ENCODE peak calls at places on chromosome 17, in five cellular contexts. L is HCT116, Z is GM23248, E is GM23338, D is hepatocyte. U is an unnamed sample.

GRCh38 chr17:69552986-69553667 is 138.6 kb downstream of the MAP2K6 start:
- DNase-seq in L (no peak), Z (no peak), E (no peak), D (no peak), U (no peak)

GRCh38 chr17:67959510-67959909 is 36.8 kb downstream of the C17orf58 start:
- DNase-seq in L (no peak), Z (no peak), E (peak), D (peak), U (no peak)

GRCh38 chr17:79930077-79930785 is 91.0 kb upstream of the CBX4 start:
- DNase-seq in L (no peak), Z (peak), E (peak), D (no peak), U (no peak)

GRCh38 chr17:50955667-50956120 is 89.5 kb upstream of the TOB1 start:
- DNase-seq in L (no peak), Z (no peak), E (no peak), D (no peak), U (no peak)

GRCh38 chr17:57911834-57912673 is 43.2 kb downstream of the CUEDC1 start:
- DNase-seq in L (peak), Z (peak), E (peak), D (no peak), U (peak)

GRCh38 chr17:1779571-1780074 is 17.8 kb downstream of the SERPINF1 start:
- DNase-seq in L (no peak), Z (peak), E (no peak), D (peak), U (peak)

GRCh38 chr17:1899403-1900000 is 69.7 kb downstream of the RPA1 start:
- DNase-seq in L (no peak), Z (peak), E (no peak), D (no peak), U (peak)

GRCh38 chr17:4004517-4005295 is 40.5 kb upstream of the ATP2A3 start:
- DNase-seq in L (peak), Z (peak), E (peak), D (peak), U (peak)

GRCh38 chr17:31428111-31428510 is 36.6 kb downstream of the RAB11FIP4 start:
- DNase-seq in L (no peak), Z (no peak), E (no peak), D (no peak), U (no peak)

GRCh38 chr17:64411999-64412771 is 21.5 kb upstream of the PECAM1 start:
- DNase-seq in L (no peak), Z (peak), E (peak), D (peak), U (no peak)

GRCh38 chr17:63421681-63422645 is 24.1 kb downstream of the CYB561 start:
- DNase-seq in L (no peak), Z (no peak), E (no peak), D (no peak), U (no peak)

GRCh38 chr17:31677036-31677435 is 182.0 kb downstream of the COPRS start:
- DNase-seq in L (no peak), Z (no peak), E (no peak), D (no peak), U (no peak)

GRCh38 chr17:11296994-11297393 is 56.0 kb downstream of the SHISA6 start:
- DNase-seq in L (no peak), Z (no peak), E (no peak), D (peak), U (peak)

GRCh38 chr17:4504188-4504587 is 5.5 kb downstream of the SPNS2 start:
- DNase-seq in L (no peak), Z (no peak), E (no peak), D (no peak), U (peak)

GRCh38 chr17:36198831-36199465 is 2.4 kb upstream of the CCL3L1 start:
- DNase-seq in L (no peak), Z (no peak), E (no peak), D (peak), U (no peak)

GRCh38 chr17:34312080-34312479 is 7.2 kb upstream of the CCL8 start:
- DNase-seq in L (no peak), Z (peak), E (no peak), D (no peak), U (no peak)

GRCh38 chr17:8785547-8786412 is 13.4 kb downstream of the MFSD6L start:
- DNase-seq in L (peak), Z (peak), E (peak), D (peak), U (peak)

GRCh38 chr17:61534414-61534813 is 56.6 kb downstream of the NACA2 start:
- DNase-seq in L (no peak), Z (no peak), E (no peak), D (no peak), U (no peak)

GRCh38 chr17:80212962-80213650 is 7.0 kb downstream of the SGSH start:
- DNase-seq in L (no peak), Z (no peak), E (no peak), D (no peak), U (no peak)

GRCh38 chr17:216625-217024 is 35.2 kb upstream of the DOC2B start:
- DNase-seq in L (no peak), Z (no peak), E (no peak), D (no peak), U (no peak)

GRCh38 chr17:41329279-41329925 is 13.9 kb upstream of the KRTAP17-1 start:
- DNase-seq in L (peak), Z (peak), E (peak), D (peak), U (peak)

GRCh38 chr17:64385187-64386083 is 5.2 kb downstream of the PECAM1 start:
- DNase-seq in L (peak), Z (peak), E (no peak), D (peak), U (peak)

GRCh38 chr17:77857613-77858012 is 100.9 kb upstream of the TNRC6C start:
- DNase-seq in L (no peak), Z (no peak), E (no peak), D (peak), U (no peak)

GRCh38 chr17:34341916-34342315 is 14.4 kb upstream of the CCL13 start:
- DNase-seq in L (no peak), Z (no peak), E (no peak), D (no peak), U (no peak)

GRCh38 chr17:39538875-39539274 is 68.8 kb downstream of the NEUROD2 start:
- DNase-seq in L (no peak), Z (no peak), E (no peak), D (no peak), U (peak)

GRCh38 chr17:66426397-66427033 is 124.1 kb downstream of the PRKCA start:
- DNase-seq in L (peak), Z (peak), E (peak), D (no peak), U (peak)

GRCh38 chr17:64774888-64775600 is 112.9 kb upstream of the SMURF2 start:
- DNase-seq in L (no peak), Z (no peak), E (no peak), D (no peak), U (no peak)

GRCh38 chr17:57045868-57046671 is 39.0 kb upstream of the AKAP1 start:
- DNase-seq in L (no peak), Z (peak), E (peak), D (no peak), U (no peak)

GRCh38 chr17:76868669-76869208 is 535 bp downstream of the MGAT5B start:
- DNase-seq in L (no peak), Z (peak), E (peak), D (peak), U (peak)

GRCh38 chr17:70313450-70313849 is 144.1 kb downstream of the KCNJ2 start:
- DNase-seq in L (no peak), Z (peak), E (no peak), D (no peak), U (peak)

GRCh38 chr17:14575349-14575966 is 274.6 kb downstream of the HS3ST3B1 start:
- DNase-seq in L (no peak), Z (peak), E (no peak), D (peak), U (no peak)

GRCh38 chr17:27958708-27959381 is 65.7 kb upstream of the LYRM9 start:
- DNase-seq in L (no peak), Z (no peak), E (peak), D (no peak), U (no peak)

GRCh38 chr17:63483655-63484575 is 7.1 kb downstream of the ACE start:
- DNase-seq in L (no peak), Z (no peak), E (no peak), D (no peak), U (no peak)

GRCh38 chr17:50779747-50780363 is 12.5 kb upstream of the ANKRD40CL start:
- DNase-seq in L (no peak), Z (no peak), E (no peak), D (no peak), U (no peak)

GRCh38 chr17:6163632-6164319 is 93.6 kb downstream of the WSCD1 start:
- DNase-seq in L (no peak), Z (no peak), E (no peak), D (peak), U (peak)

GRCh38 chr17:38920374-38921291 is 4.8 kb upstream of the LASP1NB start:
- DNase-seq in L (no peak), Z (no peak), E (no peak), D (no peak), U (no peak)

GRCh38 chr17:34503804-34504203 is 75.6 kb upstream of the TMEM132E start:
- DNase-seq in L (no peak), Z (no peak), E (no peak), D (peak), U (no peak)

GRCh38 chr17:46003907-46004748 is 5.1 kb downstream of the STH start:
- DNase-seq in L (no peak), Z (peak), E (no peak), D (peak), U (peak)

DNA sequence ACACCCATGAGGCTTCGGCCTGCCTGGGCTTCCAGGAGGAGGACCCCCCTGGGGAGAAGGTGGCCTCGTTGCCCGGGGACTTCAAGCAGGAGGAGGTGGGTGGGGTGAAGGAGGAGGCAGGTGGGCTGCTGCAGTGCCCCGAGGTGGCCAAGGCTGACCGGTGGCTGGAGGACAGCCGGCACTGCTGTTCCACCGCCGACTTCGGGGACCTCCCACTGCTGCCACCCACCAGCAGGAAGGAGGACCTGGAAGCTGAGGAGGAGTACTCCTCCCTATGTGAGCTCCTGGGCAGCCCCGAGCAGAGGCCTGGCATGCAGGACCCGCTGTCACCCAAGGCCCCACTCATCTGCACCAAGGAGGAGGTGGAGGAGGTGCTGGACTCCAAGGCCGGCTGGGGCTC is 41.5 kb downstream of the SREBF1 start:
- DNase-seq in L (no peak), Z (no peak), E (no peak), D (no peak), U (no peak)
- TF ChIP-seq EZH2phosphoT487 in L (no peak), Z (no peak), E (no peak), D (no peak), U (no peak)

DNA sequence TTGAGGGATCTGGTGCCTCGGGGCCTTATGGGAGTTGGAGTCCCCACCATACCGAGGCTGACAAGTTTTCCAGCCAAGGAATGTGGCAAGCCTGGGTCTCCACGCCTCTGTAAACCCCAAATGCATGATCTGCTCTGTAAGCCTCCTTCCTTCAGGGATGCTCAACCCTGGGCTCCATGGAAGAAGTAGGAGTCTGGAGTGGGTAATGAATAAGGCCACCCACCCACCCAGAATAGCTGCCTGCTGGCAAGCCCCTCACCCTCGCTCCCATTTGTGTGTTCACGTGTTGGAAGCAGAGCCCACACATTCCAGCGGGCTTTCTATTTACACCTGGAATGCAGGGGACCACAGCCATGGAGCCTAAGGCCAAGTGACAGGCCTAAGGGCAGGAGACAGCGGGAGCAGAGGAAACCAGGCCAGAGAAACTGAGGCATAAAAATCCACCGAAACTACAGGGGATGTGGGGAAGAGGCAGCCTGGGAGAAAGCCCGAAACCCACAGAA is 4.4 kb downstream of the DLG4 start:
- DNase-seq in L (no peak), Z (no peak), E (peak), D (no peak), U (peak)
- H3K4me3 ChIP-seq in L (no peak), Z (peak), E (peak), D (no peak), U (peak)

DNA sequence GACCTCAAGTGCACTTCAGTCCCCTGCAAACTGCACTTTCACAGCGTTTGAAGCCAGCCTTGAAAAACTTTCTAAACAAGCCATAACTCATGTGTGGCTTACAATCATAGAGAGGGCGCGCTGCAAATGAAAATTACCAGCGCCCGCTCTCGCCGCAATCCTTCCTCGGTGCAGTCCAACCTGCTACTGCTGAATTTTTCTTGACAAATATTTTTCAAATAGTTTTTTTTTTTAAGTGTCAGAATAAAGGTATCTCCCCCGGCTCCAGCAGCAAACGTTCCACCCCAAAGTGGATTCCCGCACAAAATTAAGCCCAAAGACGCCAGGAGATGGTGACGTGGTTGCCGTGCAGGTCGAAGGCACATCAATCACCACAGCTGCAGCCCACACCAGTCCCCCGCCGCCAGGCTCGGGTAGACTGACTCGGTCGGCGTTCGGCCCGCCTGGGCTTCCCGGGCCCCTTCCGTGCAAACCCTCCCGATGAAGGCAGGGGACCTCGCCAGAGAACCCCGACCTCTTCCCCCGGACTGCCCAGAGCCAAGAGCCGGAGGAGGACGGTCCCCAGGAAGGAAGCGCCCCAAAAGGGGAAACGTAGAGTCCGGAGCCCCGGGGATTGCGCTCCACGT is 626 bp downstream of the GRB2 start:
- DNase-seq in L (no peak), Z (peak), E (peak), D (peak), U (peak)
- TF ChIP-seq EZH2phosphoT487 in L (no peak), Z (no peak), E (no peak), D (no peak), U (no peak)

GRCh38 chr17:71726320-71726719 is 394.5 kb upstream of the SOX9 start:
- DNase-seq in L (no peak), Z (peak), E (no peak), D (no peak), U (no peak)
- H3K4me3 ChIP-seq in L (no peak), Z (peak), E (no peak), D (no peak), U (no peak)

GRCh38 chr17:2964028-2964356 is 99.4 kb downstream of the OR1D5 start:
- DNase-seq in L (no peak), Z (no peak), E (no peak), D (no peak), U (no peak)

GRCh38 chr17:2963332-2964027 is 99.9 kb downstream of the OR1D5 start:
- DNase-seq in L (no peak), Z (no peak), E (no peak), D (no peak), U (no peak)

GRCh38 chr17:2962236-2962635 is 101.2 kb downstream of the OR1D5 start:
- DNase-seq in L (no peak), Z (no peak), E (no peak), D (no peak), U (no peak)

GRCh38 chr17:2961446-2961845 is 102.0 kb downstream of the OR1D5 start:
- DNase-seq in L (no peak), Z (no peak), E (no peak), D (no peak), U (no peak)

GRCh38 chr17:2962729-2963128 is 100.7 kb downstream of the OR1D5 start:
- DNase-seq in L (no peak), Z (no peak), E (no peak), D (no peak), U (no peak)
- TF ChIP-seq EZH2phosphoT487 in L (no peak), Z (no peak), E (no peak), D (no peak), U (no peak)

GRCh38 chr17:37293770-37294169 is 82.0 kb upstream of the C17orf78 start:
- DNase-seq in L (no peak), Z (no peak), E (no peak), D (no peak), U (no peak)

GRCh38 chr17:37294888-37295287 is 80.9 kb upstream of the C17orf78 start:
- DNase-seq in L (no peak), Z (no peak), E (peak), D (no peak), U (no peak)

GRCh38 chr17:37291351-37291750 is 84.4 kb upstream of the C17orf78 start:
- DNase-seq in L (no peak), Z (no peak), E (no peak), D (no peak), U (no peak)

DNA sequence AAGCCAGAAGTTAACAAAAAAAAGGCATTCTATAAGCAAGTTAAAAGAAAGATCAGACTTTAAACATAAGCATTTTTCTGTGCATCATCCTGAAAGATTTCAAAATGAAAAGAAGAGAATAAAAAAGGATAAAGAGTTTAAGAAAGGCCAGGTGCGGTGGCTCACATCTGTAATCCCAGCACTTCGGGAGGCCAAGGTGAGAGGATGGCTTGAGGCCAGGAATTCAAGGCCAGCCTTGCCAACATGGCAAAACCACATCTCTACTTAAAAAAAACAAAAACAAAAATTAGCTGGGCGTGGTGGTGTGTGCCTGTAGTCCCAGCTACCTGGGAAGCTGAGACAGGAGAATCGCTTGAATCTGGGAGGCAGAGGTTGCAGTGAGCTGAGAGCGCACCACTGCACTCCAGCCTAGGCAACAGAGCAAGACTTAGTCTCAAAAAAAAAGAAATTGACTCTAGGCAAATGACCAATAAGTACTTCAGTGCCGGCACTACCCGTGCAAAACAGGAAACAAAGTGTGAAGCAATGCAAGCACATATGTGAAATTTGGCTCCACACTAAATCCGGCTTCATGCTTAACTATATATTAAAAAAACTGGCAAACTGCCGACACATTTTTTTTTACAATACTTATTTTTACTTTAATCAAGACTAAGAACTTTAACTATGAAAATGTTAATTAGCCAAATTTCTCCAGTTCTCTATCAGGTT is 83.2 kb upstream of the C17orf78 start:
- DNase-seq in L (no peak), Z (peak), E (no peak), D (no peak), U (no peak)
- H3K4me3 ChIP-seq in L (no peak), Z (no peak), E (no peak), D (no peak), U (no peak)

GRCh38 chr17:28963212-28963611 is 11.9 kb upstream of the PHF12 start:
- DNase-seq in L (no peak), Z (no peak), E (no peak), D (no peak), U (no peak)

GRCh38 chr17:28960256-28961106 is 9.2 kb upstream of the PHF12 start:
- DNase-seq in L (no peak), Z (no peak), E (no peak), D (no peak), U (no peak)

GRCh38 chr17:28967240-28968135 is 16.2 kb upstream of the PHF12 start:
- DNase-seq in L (no peak), Z (no peak), E (peak), D (no peak), U (no peak)

GRCh38 chr17:28961391-28961790 is 10.1 kb upstream of the PHF12 start:
- DNase-seq in L (no peak), Z (no peak), E (no peak), D (no peak), U (no peak)

DNA sequence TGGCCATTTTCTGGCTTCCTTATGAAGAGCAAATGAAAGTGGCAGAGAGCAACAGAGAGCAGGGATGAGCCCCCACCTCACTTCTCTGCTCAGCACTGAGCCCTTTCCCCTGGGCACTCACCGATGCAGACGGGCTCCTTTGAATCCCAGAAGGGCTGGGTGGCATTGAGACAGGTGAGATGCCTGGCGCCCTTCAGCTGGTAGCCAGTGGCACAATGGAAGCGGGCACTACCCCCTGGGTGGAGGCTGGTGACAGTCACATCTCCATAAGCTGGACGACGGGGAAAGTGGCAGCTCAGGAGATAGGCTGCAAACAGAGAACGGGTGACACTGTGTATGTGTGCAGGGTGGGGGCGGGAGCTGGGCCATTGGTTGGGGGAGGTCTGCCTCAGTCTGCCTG is 12.5 kb upstream of the PHF12 start:
- DNase-seq in L (no peak), Z (no peak), E (no peak), D (no peak), U (no peak)
- TF ChIP-seq EZH2phosphoT487 in L (no peak), Z (no peak), E (no peak), D (no peak), U (no peak)

GRCh38 chr17:19301973-19302372 is 60.5 kb downstream of the B9D1 start:
- DNase-seq in L (no peak), Z (no peak), E (no peak), D (no peak), U (no peak)
- H3K4me3 ChIP-seq in L (no peak), Z (no peak), E (no peak), D (no peak), U (no peak)

GRCh38 chr17:42850964-42851363 is at the start of gene AOC3:
- DNase-seq in L (no peak), Z (no peak), E (peak), D (no peak), U (no peak)
- TF ChIP-seq EZH2phosphoT487 in L (no peak), Z (no peak), E (no peak), D (no peak), U (no peak)